ENCODE peak calls at places on chromosome 7, in four cellular contexts. T is HepG2, F is GM12878, K is K562. U is an unnamed sample.

GRCh38 chr7:157691521-157692155 is 354.8 kb downstream of the DNAJB6 start:
- DNase-seq in T (no peak), K (no peak), F (no peak), U (peak; percentile 21)

GRCh38 chr7:28315565-28316420 is 96.5 kb upstream of the CREB5 start:
- DNase-seq in T (no peak), K (no peak), F (no peak), U (no peak)

GRCh38 chr7:100247152-100247757 is 27.5 kb downstream of the PVRIG start:
- DNase-seq in T (peak; percentile 90), F (no peak), K (peak; percentile 70), U (peak; percentile 75)

GRCh38 chr7:81534996-81535395 is 234.9 kb downstream of the HGF start:
- DNase-seq in F (no peak), K (no peak), T (no peak), U (no peak)

GRCh38 chr7:128796325-128796724 is 4.6 kb downstream of the CCDC136 start:
- DNase-seq in T (no peak), F (no peak), K (no peak), U (no peak)

GRCh38 chr7:118898284-118898683 is 673.8 kb downstream of the ANKRD7 start:
- DNase-seq in K (no peak), F (no peak), T (no peak), U (no peak)

GRCh38 chr7:69845721-69846495 is 247.6 kb downstream of the AUTS2 start:
- DNase-seq in T (no peak), F (no peak), K (no peak), U (no peak)

GRCh38 chr7:31710171-31710570 is 23.2 kb downstream of the PPP1R17 start:
- DNase-seq in K (no peak), T (no peak), F (no peak), U (no peak)

GRCh38 chr7:40833541-40834234 is 698.9 kb downstream of the SUGCT start:
- DNase-seq in T (no peak), F (no peak), K (no peak), U (no peak)

GRCh38 chr7:100370303-100370702 is 3.0 kb upstream of the PILRA start:
- DNase-seq in T (no peak), F (no peak), K (no peak), U (peak; percentile 49)

GRCh38 chr7:151008143-151008510 is 16.2 kb downstream of the ATG9B start:
- DNase-seq in K (peak; percentile 95), T (no peak), F (no peak), U (no peak)

GRCh38 chr7:26853788-26854393 is 10.5 kb downstream of the SKAP2 start:
- DNase-seq in K (no peak), T (peak; percentile 14), F (no peak), U (no peak)

GRCh38 chr7:41487229-41487861 is 215.5 kb downstream of the INHBA start:
- DNase-seq in K (no peak), T (no peak), F (no peak), U (no peak)

GRCh38 chr7:121755286-121755685 is 117.7 kb upstream of the PTPRZ1 start:
- DNase-seq in K (no peak), T (no peak), F (no peak), U (no peak)

GRCh38 chr7:150631084-150631824 is 931 bp downstream of the GIMAP6 start:
- DNase-seq in F (peak; percentile 33), K (no peak), T (no peak), U (no peak)

GRCh38 chr7:35670856-35671569 is 23.9 kb downstream of the HERPUD2 start:
- DNase-seq in K (no peak), T (no peak), F (no peak), U (no peak)

GRCh38 chr7:4025211-4025610 is 656.9 kb upstream of the FOXK1 start:
- DNase-seq in K (no peak), T (no peak), F (no peak), U (no peak)

GRCh38 chr7:22210355-22210754 is 146.6 kb downstream of the RAPGEF5 start:
- DNase-seq in F (no peak), T (no peak), K (no peak), U (no peak)

GRCh38 chr7:146665023-146665422 is 548.4 kb downstream of the CNTNAP2 start:
- DNase-seq in F (no peak), T (no peak), K (no peak), U (no peak)

GRCh38 chr7:131108212-131108980 is 219.3 kb upstream of the MKLN1 start:
- DNase-seq in T (no peak), F (no peak), K (no peak), U (peak; percentile 29)

GRCh38 chr7:75531359-75531821 is 39.3 kb downstream of the SPDYE5 start:
- DNase-seq in T (peak; percentile 21), F (no peak), K (peak; percentile 35), U (peak; percentile 18)

GRCh38 chr7:46545790-46546189 is 624.7 kb upstream of the IGFBP3 start:
- DNase-seq in F (no peak), K (no peak), T (peak; percentile 64), U (no peak)

GRCh38 chr7:27112960-27113949 is 10.8 kb upstream of the HOXA2 start:
- DNase-seq in T (no peak), F (no peak), K (peak; percentile 59), U (peak; percentile 61)

GRCh38 chr7:71625534-71625933 is 493.6 kb downstream of the GALNT17 start:
- DNase-seq in F (no peak), K (no peak), T (no peak), U (no peak)

GRCh38 chr7:107661081-107661864 is 645 bp downstream of the SLC26A4 start:
- DNase-seq in F (no peak), T (peak; percentile 37), K (no peak), U (peak; percentile 72)

GRCh38 chr7:1285556-1286301 is 53.1 kb downstream of the UNCX start:
- DNase-seq in F (no peak), T (no peak), K (no peak), U (no peak)

GRCh38 chr7:99312316-99313203 is 13.1 kb upstream of the ARPC1A start:
- DNase-seq in K (peak; percentile 79), T (peak; percentile 68), F (peak; percentile 35), U (peak; percentile 75)

DNA sequence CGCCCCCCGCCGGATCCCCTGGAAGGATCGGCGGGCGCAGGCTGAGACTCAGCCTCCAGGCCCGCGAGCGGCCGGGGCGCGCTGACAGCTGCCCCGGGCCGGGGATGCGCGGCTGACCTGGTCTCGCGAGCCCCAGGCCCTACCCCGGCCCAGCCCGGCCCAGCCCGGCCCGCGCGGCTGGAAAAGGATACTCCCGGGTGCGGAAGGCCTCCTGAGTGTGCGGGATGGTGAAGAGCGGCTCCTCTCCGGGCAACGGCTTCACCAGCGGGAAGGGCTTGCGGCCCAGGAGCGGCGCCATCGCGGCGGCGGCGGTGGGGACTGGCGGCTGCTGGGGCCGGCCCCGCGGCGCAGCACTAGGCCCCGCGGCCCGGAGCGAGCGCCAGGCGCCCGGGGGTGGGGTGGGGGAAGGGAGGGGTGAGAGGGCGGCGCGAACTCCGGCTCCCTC is 435 bp downstream of the BAZ1B start:
- DNase-seq in T (peak; percentile 13), F (no peak), K (peak; percentile 93), U (peak; percentile 61)
- TF ChIP-seq ATF3 in T (no peak), F (no peak), K (no peak), U (no peak)

GRCh38 chr7:117069379-117069778 is 116.1 kb downstream of the ST7 start:
- DNase-seq in K (no peak), T (no peak), F (peak; percentile 35), U (no peak)

GRCh38 chr7:117066668-117067067 is 113.4 kb downstream of the ST7 start:
- DNase-seq in T (no peak), F (no peak), K (no peak), U (no peak)

GRCh38 chr7:117067322-117067721 is 114.0 kb downstream of the ST7 start:
- DNase-seq in F (no peak), T (no peak), K (no peak), U (no peak)

GRCh38 chr7:117071597-117071996 is 118.3 kb downstream of the ST7 start:
- DNase-seq in F (no peak), T (no peak), K (no peak), U (no peak)

GRCh38 chr7:117068511-117069155 is 115.3 kb downstream of the ST7 start:
- DNase-seq in F (no peak), T (no peak), K (no peak), U (no peak)
- TF ChIP-seq CREB1 in F (no peak), T (no peak), K (no peak), U (no peak)

GRCh38 chr7:112874909-112875308 is 84.7 kb upstream of the TMEM168 start:
- DNase-seq in T (no peak), K (peak; percentile 8), F (no peak), U (no peak)

GRCh38 chr7:112873831-112874553 is 83.8 kb upstream of the TMEM168 start:
- DNase-seq in K (no peak), T (no peak), F (peak; percentile 4), U (no peak)

GRCh38 chr7:112880786-112881418 is 90.7 kb upstream of the TMEM168 start:
- DNase-seq in F (no peak), T (no peak), K (no peak), U (no peak)

GRCh38 chr7:112876877-112877276 is 86.7 kb upstream of the TMEM168 start:
- DNase-seq in K (no peak), T (peak; percentile 44), F (no peak), U (no peak)

DNA sequence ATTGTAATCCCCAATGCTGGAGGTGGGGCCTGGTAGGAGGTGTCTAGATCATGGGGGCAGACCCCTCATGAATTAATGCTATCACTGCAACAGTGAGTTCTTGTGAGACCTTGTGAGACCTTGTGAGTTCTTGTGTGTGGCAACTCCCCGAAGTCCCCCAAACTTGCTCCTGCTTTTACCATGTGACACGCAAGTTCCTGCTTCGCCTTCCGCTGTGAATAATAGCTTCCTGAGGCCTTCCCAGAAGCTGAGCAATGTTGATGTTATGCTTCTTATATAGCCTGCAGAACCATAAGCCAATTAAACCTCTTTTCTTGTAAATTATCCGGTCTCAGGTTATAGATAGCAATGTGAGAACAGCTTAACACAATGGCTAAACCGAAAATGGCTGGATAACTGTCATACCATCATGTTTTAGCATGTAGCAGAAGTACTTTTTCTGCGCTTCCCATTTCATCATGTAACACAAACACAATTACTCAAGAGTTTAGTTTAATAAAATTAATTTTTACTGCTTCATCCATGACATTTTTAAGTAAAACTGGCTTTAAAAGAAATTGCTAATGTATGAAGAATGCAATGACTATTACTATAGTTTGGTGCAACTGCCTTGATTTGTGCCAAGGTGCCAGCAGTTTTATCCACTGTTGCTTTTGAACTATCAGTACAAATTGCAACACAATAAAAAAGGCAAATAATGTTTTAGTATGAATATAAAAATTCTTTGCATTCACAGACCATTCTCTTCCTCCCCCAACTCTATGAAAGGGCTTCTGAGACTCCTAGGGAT is 87.7 kb upstream of the TMEM168 start:
- DNase-seq in F (no peak), T (no peak), K (no peak), U (no peak)
- TF ChIP-seq ETV6 in F (no peak), T (no peak), K (no peak), U (no peak)

GRCh38 chr7:5045558-5046396 is at the start of gene RBAK:
- DNase-seq in K (peak; percentile 92), F (peak; percentile 90), T (peak; percentile 92), U (peak; percentile 96)

GRCh38 chr7:5043661-5044060 is 2.0 kb upstream of the RBAK start:
- DNase-seq in T (no peak), K (no peak), F (no peak), U (no peak)

GRCh38 chr7:5035276-5035675 is 10.4 kb upstream of the RBAK start:
- DNase-seq in F (no peak), T (no peak), K (no peak), U (no peak)

GRCh38 chr7:5036446-5036845 is 9.2 kb upstream of the RBAK start:
- DNase-seq in K (no peak), F (no peak), T (no peak), U (no peak)

DNA sequence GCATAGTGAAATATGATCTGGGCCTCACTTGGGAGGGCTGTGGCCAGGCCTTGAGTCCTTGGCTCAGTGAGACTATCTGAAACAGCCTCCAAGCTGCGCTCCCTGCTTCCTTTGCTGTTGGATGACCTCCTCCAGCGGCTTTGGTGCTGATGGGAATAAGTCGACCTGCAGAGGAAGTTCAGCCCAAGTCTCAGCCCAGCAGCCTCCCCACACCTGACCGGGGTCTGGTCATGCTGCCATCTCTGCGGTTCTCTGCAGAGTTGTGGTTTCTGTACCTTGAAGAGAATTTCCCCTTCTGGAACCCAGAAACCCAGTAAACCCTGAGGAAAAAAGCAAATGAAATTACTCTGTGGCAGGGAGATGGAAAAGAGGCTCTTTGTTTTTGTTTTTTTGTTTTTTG is 4.6 kb upstream of the RBAK start:
- DNase-seq in F (no peak), K (no peak), T (no peak), U (no peak)
- TF ChIP-seq ATF3 in F (no peak), K (no peak), T (no peak), U (no peak)